ENCODE peak calls at places on chromosomes 3 and 15, in seven cellular contexts. F, B, N, L, H, S and C are unnamed samples.

GRCh38 chr3:98612996-98613517 is 19.6 kb upstream of the CPOX start:
- DNase-seq in F (no peak), B (no peak), N (no peak), L (no peak), H (peak), S (no peak), C (no peak)

GRCh38 chr3:49593046-49593445 is 38.8 kb downstream of the BSN start:
- DNase-seq in F (peak), B (no peak), N (no peak), L (no peak), H (no peak), S (no peak), C (no peak)

GRCh38 chr15:58469432-58470353 is 37.9 kb downstream of the LIPC start:
- DNase-seq in F (peak), B (no peak), N (peak), L (peak), H (no peak), S (no peak), C (no peak)

GRCh38 chr3:140021269-140021668 is 86.3 kb downstream of the CLSTN2 start:
- DNase-seq in F (no peak), B (no peak), N (no peak), L (no peak), H (no peak), S (no peak), C (no peak)

GRCh38 chr3:124701687-124702086 is 28.6 kb upstream of the UMPS start:
- DNase-seq in F (peak), B (no peak), N (no peak), L (peak), H (no peak), S (no peak), C (no peak)

GRCh38 chr3:179432021-179432420 is 19.2 kb downstream of the GNB4 start:
- DNase-seq in F (no peak), B (no peak), N (no peak), L (no peak), H (no peak), S (no peak), C (no peak)

GRCh38 chr15:33623010-33623409 is 312.2 kb downstream of the RYR3 start:
- DNase-seq in F (no peak), B (no peak), N (no peak), L (no peak), H (no peak), S (no peak), C (no peak)

GRCh38 chr3:182258538-182259177 is 534.6 kb upstream of the ATP11B start:
- DNase-seq in F (no peak), B (no peak), N (no peak), L (no peak), H (no peak), S (no peak), C (peak)

GRCh38 chr3:171531716-171532115 is 71.5 kb upstream of the TNIK start:
- DNase-seq in F (no peak), B (no peak), N (no peak), L (no peak), H (no peak), S (no peak), C (no peak)

GRCh38 chr3:69082805-69083204 is 1.9 kb upstream of the ARL6IP5 start:
- DNase-seq in F (peak), B (no peak), N (no peak), L (peak), H (no peak), S (no peak), C (no peak)

GRCh38 chr3:146865175-146865755 is 260.1 kb upstream of the PLSCR5 start:
- DNase-seq in F (no peak), B (no peak), N (no peak), L (no peak), H (no peak), S (no peak), C (no peak)

GRCh38 chr3:158568784-158569183 is 2.2 kb upstream of the MLF1 start:
- DNase-seq in F (peak), B (no peak), N (no peak), L (no peak), H (no peak), S (no peak), C (no peak)

GRCh38 chr15:59174846-59175831 is 31.5 kb upstream of the LDHAL6B start:
- DNase-seq in F (peak), B (no peak), N (peak), L (peak), H (no peak), S (peak), C (no peak)

GRCh38 chr3:111582114-111582461 is 13.1 kb downstream of the ZBED2 start:
- DNase-seq in F (peak), B (no peak), N (peak), L (peak), H (no peak), S (no peak), C (no peak)

GRCh38 chr15:66105286-66105984 is 148.1 kb downstream of the MEGF11 start:
- DNase-seq in F (no peak), B (no peak), N (no peak), L (no peak), H (no peak), S (no peak), C (no peak)

GRCh38 chr3:44365952-44366351 is 27.4 kb downstream of the TCAIM start:
- DNase-seq in F (no peak), B (no peak), N (no peak), L (no peak), H (no peak), S (no peak), C (no peak)

GRCh38 chr15:86620113-86620512 is 540.4 kb downstream of the AGBL1 start:
- DNase-seq in F (no peak), B (no peak), N (no peak), L (no peak), H (no peak), S (no peak), C (no peak)

GRCh38 chr3:61371123-61371522 is 119.9 kb upstream of the FHIT start:
- DNase-seq in F (peak), B (no peak), N (no peak), L (no peak), H (no peak), S (peak), C (no peak)

GRCh38 chr3:13884851-13885703 is 5.2 kb upstream of the WNT7A start:
- DNase-seq in F (peak), B (peak), N (no peak), L (no peak), H (no peak), S (peak), C (no peak)

GRCh38 chr3:48756640-48757039 is 39.6 kb upstream of the IP6K2 start:
- DNase-seq in F (no peak), B (no peak), N (no peak), L (no peak), H (no peak), S (no peak), C (no peak)

GRCh38 chr3:94225176-94225742 is 162.4 kb downstream of the NSUN3 start:
- DNase-seq in F (peak), B (no peak), N (no peak), L (no peak), H (no peak), S (no peak), C (no peak)

GRCh38 chr15:78195735-78196201 is 38.6 kb downstream of the ACSBG1 start:
- DNase-seq in F (peak), B (peak), N (no peak), L (no peak), H (peak), S (peak), C (no peak)

GRCh38 chr3:126397610-126398422 is 3.1 kb downstream of the CFAP100 start:
- DNase-seq in F (no peak), B (no peak), N (no peak), L (no peak), H (peak), S (no peak), C (no peak)

GRCh38 chr3:153273767-153274443 is 111.9 kb downstream of the RAP2B start:
- DNase-seq in F (peak), B (no peak), N (no peak), L (peak), H (no peak), S (no peak), C (no peak)

GRCh38 chr3:132457301-132457700 is 40.0 kb downstream of the DNAJC13 start:
- DNase-seq in F (no peak), B (no peak), N (no peak), L (no peak), H (no peak), S (no peak), C (no peak)

GRCh38 chr15:63487076-63487757 is 17.2 kb upstream of the USP3 start:
- DNase-seq in F (peak), B (peak), N (peak), L (no peak), H (peak), S (no peak), C (peak)

GRCh38 chr3:198080521-198081384 is 120.7 kb downstream of the LMLN start:
- DNase-seq in F (peak), B (peak), N (peak), L (peak), H (peak), S (peak), C (peak)

GRCh38 chr15:58115692-58116091 is 22.5 kb upstream of the AQP9 start:
- DNase-seq in F (peak), B (no peak), N (no peak), L (no peak), H (no peak), S (no peak), C (no peak)

GRCh38 chr3:82080792-82081191 is 319.3 kb upstream of the GBE1 start:
- DNase-seq in F (no peak), B (no peak), N (no peak), L (no peak), H (no peak), S (no peak), C (no peak)

GRCh38 chr3:64260391-64260790 is 35.1 kb upstream of the PRICKLE2 start:
- DNase-seq in F (no peak), B (no peak), N (no peak), L (peak), H (no peak), S (no peak), C (no peak)

GRCh38 chr3:57559526-57559925 is 3.5 kb downstream of the PDE12 start:
- DNase-seq in F (peak), B (no peak), N (no peak), L (peak), H (no peak), S (no peak), C (no peak)

GRCh38 chr3:197001972-197002700 is 27.5 kb downstream of the MELTF start:
- DNase-seq in F (no peak), B (no peak), N (no peak), L (no peak), H (peak), S (no peak), C (no peak)